ENCODE peak calls at places on chromosomes 7 and 10, in ten cellular contexts. W, V, F, M, B, Z, R, Q, N and Y are unnamed samples.

GRCh38 chr7:91519241-91520200 is 255.3 kb downstream of the FZD1 start:
- DNase-seq in R (peak; percentile 86), F (no peak), B (no peak), N (no peak), W (no peak), V (no peak), M (no peak), Z (peak; percentile 85), Q (no peak), Y (peak; percentile 19)

GRCh38 chr7:72127136-72127535 is 285.0 kb downstream of the CALN1 start:
- DNase-seq in R (no peak), V (no peak), B (no peak), F (no peak), W (no peak), M (no peak), Q (no peak), Z (no peak), N (no peak), Y (no peak)

GRCh38 chr10:111080224-111080623 is 3.4 kb downstream of the ADRA2A start:
- DNase-seq in V (no peak), N (no peak), Q (no peak), R (no peak), F (no peak), Z (no peak), B (no peak), M (no peak), W (no peak), Y (no peak)

GRCh38 chr7:30688718-30689221 is 6.5 kb upstream of the CRHR2 start:
- DNase-seq in Q (no peak), M (no peak), R (no peak), Z (peak; percentile 53), W (no peak), F (no peak), B (peak; percentile 55), V (no peak), N (no peak), Y (no peak)

GRCh38 chr7:141522657-141523342 is 28.4 kb upstream of the AGK start:
- DNase-seq in Q (no peak), N (no peak), R (no peak), Z (no peak), B (no peak), W (no peak), F (no peak), M (no peak), V (no peak), Y (no peak)

GRCh38 chr7:30700941-30701340 is 18.7 kb upstream of the CRHR2 start:
- DNase-seq in W (no peak), M (no peak), R (no peak), F (no peak), N (no peak), V (no peak), B (no peak), Q (no peak), Z (no peak), Y (no peak)

GRCh38 chr7:55567495-55568070 is 4.7 kb downstream of the VOPP1 start:
- DNase-seq in V (no peak), F (peak; percentile 47), R (peak; percentile 48), N (no peak), Z (no peak), M (no peak), W (no peak), Q (no peak), B (no peak), Y (no peak)

GRCh38 chr10:30073045-30073766 is 13.8 kb upstream of the JCAD start:
- DNase-seq in W (no peak), V (no peak), Q (no peak), R (no peak), M (no peak), B (no peak), F (no peak), Z (no peak), N (no peak), Y (no peak)

GRCh38 chr10:69316313-69317059 is 38.2 kb downstream of the HK1 start:
- DNase-seq in Q (no peak), W (peak; percentile 69), B (no peak), F (no peak), Z (no peak), R (no peak), M (no peak), N (no peak), V (peak; percentile 77), Y (no peak)

GRCh38 chr7:28474267-28474618 is 61.9 kb downstream of the CREB5 start:
- DNase-seq in V (no peak), R (no peak), W (no peak), F (no peak), M (no peak), N (no peak), Q (no peak), B (no peak), Z (no peak), Y (no peak)

GRCh38 chr10:49298666-49298989 is 342 bp upstream of the C10orf71 start:
- DNase-seq in V (peak; percentile 56), Z (peak; percentile 36), N (peak; percentile 84), W (peak; percentile 29), M (no peak), Q (no peak), F (no peak), B (no peak), R (no peak), Y (peak; percentile 50)

GRCh38 chr7:1535695-1536094 is 5.2 kb downstream of the MAFK start:
- DNase-seq in N (no peak), B (no peak), W (no peak), M (no peak), R (no peak), Z (no peak), F (no peak), V (no peak), Q (no peak), Y (no peak)

GRCh38 chr7:135475521-135475920 is 34.4 kb downstream of the CNOT4 start:
- DNase-seq in N (no peak), F (no peak), R (no peak), Q (no peak), M (no peak), Z (no peak), B (no peak), V (no peak), W (no peak), Y (no peak)

GRCh38 chr7:115037128-115037802 is 115.4 kb downstream of the MDFIC start:
- DNase-seq in R (no peak), F (no peak), Q (no peak), M (no peak), N (no peak), B (no peak), W (no peak), Z (no peak), V (no peak), Y (peak; percentile 25)

GRCh38 chr10:103884681-103885139 is 29.3 kb upstream of the SH3PXD2A start:
- DNase-seq in R (peak; percentile 57), B (peak; percentile 62), N (no peak), Z (peak; percentile 67), V (no peak), Q (peak; percentile 25), W (peak; percentile 75), F (peak; percentile 56), M (no peak), Y (peak; percentile 87)

GRCh38 chr10:7243873-7244272 is 167.0 kb downstream of the SFMBT2 start:
- DNase-seq in B (no peak), Z (no peak), V (no peak), Q (no peak), F (no peak), R (no peak), W (no peak), M (no peak), N (no peak), Y (no peak)

GRCh38 chr7:112453505-112454171 is 3.4 kb downstream of the IFRD1 start:
- DNase-seq in Z (no peak), Q (no peak), B (no peak), N (no peak), M (no peak), W (peak; percentile 43), R (no peak), V (no peak), F (no peak), Y (no peak)